ENCODE peak calls at places on chromosomes 16 and 17, in nine cellular contexts. R, J, T, A, H, I, G, W and C are unnamed samples.
A peak's percentile ranks its signal among the peaks of the same experiment; 100 is the strongest.

GRCh38 chr17:14604920-14605599 is 304.2 kb downstream of the HS3ST3B1 start:
- DNase-seq in R (no peak), J (no peak), T (peak; percentile 24), A (peak; percentile 27), H (no peak), I (peak; percentile 48), G (no peak), W (no peak), C (peak; percentile 68)

GRCh38 chr17:61474235-61474927 is 22.2 kb downstream of the TBX4 start:
- DNase-seq in R (peak; percentile 18), J (peak; percentile 56), T (no peak), A (no peak), H (peak; percentile 89), I (no peak), G (peak; percentile 27), W (no peak), C (no peak)

GRCh38 chr17:67982686-67983085 is 13.6 kb downstream of the C17orf58 start:
- DNase-seq in R (no peak), J (no peak), T (no peak), A (no peak), H (no peak), I (no peak), G (no peak), W (no peak), C (no peak)

GRCh38 chr17:42246515-42246914 is 29.7 kb downstream of the STAT5B start:
- DNase-seq in R (no peak), J (no peak), T (no peak), A (no peak), H (no peak), I (no peak), G (no peak), W (peak; percentile 48), C (peak; percentile 32)

GRCh38 chr17:34360571-34360970 is 2.5 kb downstream of the CCL1 start:
- DNase-seq in R (no peak), J (no peak), T (no peak), A (no peak), H (no peak), I (no peak), G (no peak), W (no peak), C (no peak)

GRCh38 chr17:55436224-55437164 is 14.9 kb upstream of the MMD start:
- DNase-seq in R (no peak), J (no peak), T (no peak), A (no peak), H (no peak), I (no peak), G (no peak), W (no peak), C (no peak)

GRCh38 chr17:65013613-65014391 is 42.7 kb downstream of the GNA13 start:
- DNase-seq in R (no peak), J (peak; percentile 95), T (no peak), A (no peak), H (peak; percentile 74), I (no peak), G (peak; percentile 89), W (peak; percentile 84), C (no peak)

GRCh38 chr16:75377971-75378386 is 55.3 kb downstream of the CFDP1 start:
- DNase-seq in R (peak; percentile 77), J (peak; percentile 95), T (no peak), A (no peak), H (peak; percentile 98), I (no peak), G (peak; percentile 96), W (peak; percentile 98), C (no peak)

GRCh38 chr17:61568219-61569072 is 22.6 kb downstream of the NACA2 start:
- DNase-seq in R (no peak), J (no peak), T (no peak), A (no peak), H (no peak), I (no peak), G (no peak), W (no peak), C (no peak)

GRCh38 chr17:78825696-78826095 is 14.9 kb downstream of the USP36 start:
- DNase-seq in R (no peak), J (no peak), T (no peak), A (no peak), H (no peak), I (no peak), G (no peak), W (no peak), C (peak; percentile 58)

GRCh38 chr16:31094088-31094423 is 541 bp downstream of the VKORC1 start:
- DNase-seq in R (peak; percentile 49), J (peak; percentile 21), T (no peak), A (no peak), H (no peak), I (peak; percentile 32), G (no peak), W (peak; percentile 29), C (no peak)

GRCh38 chr17:64622931-64623654 is 39.0 kb downstream of the SMURF2 start:
- DNase-seq in R (no peak), J (peak; percentile 85), T (no peak), A (no peak), H (peak; percentile 42), I (no peak), G (peak; percentile 72), W (peak; percentile 91), C (no peak)

GRCh38 chr16:66274335-66275110 is 92.0 kb upstream of the CDH5 start:
- DNase-seq in R (no peak), J (peak; percentile 49), T (no peak), A (no peak), H (no peak), I (no peak), G (peak; percentile 71), W (peak; percentile 64), C (peak; percentile 34)

GRCh38 chr17:77505460-77505769 is 364.6 kb downstream of the SEC14L1 start:
- DNase-seq in R (no peak), J (no peak), T (no peak), A (no peak), H (no peak), I (no peak), G (no peak), W (no peak), C (peak; percentile 37)

GRCh38 chr17:68759002-68759342 is 157.8 kb upstream of the FAM20A start:
- DNase-seq in R (no peak), J (no peak), T (no peak), A (no peak), H (no peak), I (no peak), G (no peak), W (no peak), C (no peak)

GRCh38 chr17:2101448-2102257 is 46.8 kb downstream of the HIC1 start:
- DNase-seq in R (peak; percentile 93), J (peak; percentile 56), T (peak; percentile 97), A (peak; percentile 94), H (no peak), I (no peak), G (no peak), W (no peak), C (no peak)

GRCh38 chr17:45262516-45263476 is 902 bp upstream of the SPATA32 start:
- DNase-seq in R (no peak), J (peak; percentile 34), T (no peak), A (no peak), H (no peak), I (no peak), G (peak; percentile 65), W (peak; percentile 58), C (peak; percentile 69)
- H3K4me3 ChIP-seq in R (peak overlapping the region; percentile 24), J (peak overlapping the region; percentile 67), T (no peak overlapping the region), A (peak overlapping the region; percentile 53), H (no peak overlapping the region), I (peak overlapping the region; percentile 67), G (peak overlapping the region; percentile 40), W (no peak overlapping the region), C (peak overlapping the region; percentile 64)

GRCh38 chr16:85858984-85859817 is 39.8 kb upstream of the IRF8 start:
- DNase-seq in R (no peak), J (no peak), T (no peak), A (no peak), H (no peak), I (no peak), G (no peak), W (no peak), C (no peak)

GRCh38 chr16:85857406-85857805 is 41.6 kb upstream of the IRF8 start:
- DNase-seq in R (no peak), J (no peak), T (no peak), A (no peak), H (no peak), I (no peak), G (no peak), W (no peak), C (no peak)

GRCh38 chr16:85861095-85861825 is 37.7 kb upstream of the IRF8 start:
- DNase-seq in R (no peak), J (no peak), T (no peak), A (no peak), H (no peak), I (no peak), G (no peak), W (no peak), C (no peak)

GRCh38 chr16:85860413-85861094 is 38.4 kb upstream of the IRF8 start:
- DNase-seq in R (no peak), J (no peak), T (no peak), A (no peak), H (no peak), I (no peak), G (no peak), W (no peak), C (no peak)

GRCh38 chr16:85859818-85860125 is 39.2 kb upstream of the IRF8 start:
- DNase-seq in R (no peak), J (no peak), T (no peak), A (no peak), H (no peak), I (no peak), G (no peak), W (no peak), C (no peak)
- TF ChIP-seq CTCF in R (no peak), J (no peak), T (no peak), A (no peak), H (no peak), I (no peak), G (no peak), W (no peak), C (no peak)

GRCh38 chr16:88568710-88569613 is 1.2 kb upstream of the ZC3H18 start:
- DNase-seq in R (no peak), J (no peak), T (no peak), A (no peak), H (no peak), I (no peak), G (no peak), W (no peak), C (no peak)
- H3K4me3 ChIP-seq in R (peak overlapping the region; percentile 94), J (peak overlapping the region; percentile 74), T (no peak overlapping the region), A (peak overlapping the region; percentile 33), H (peak overlapping the region; percentile 63), I (peak overlapping the region; percentile 91), G (peak overlapping the region; percentile 96), W (peak overlapping the region; percentile 58), C (peak overlapping the region; percentile 93)

DNA sequence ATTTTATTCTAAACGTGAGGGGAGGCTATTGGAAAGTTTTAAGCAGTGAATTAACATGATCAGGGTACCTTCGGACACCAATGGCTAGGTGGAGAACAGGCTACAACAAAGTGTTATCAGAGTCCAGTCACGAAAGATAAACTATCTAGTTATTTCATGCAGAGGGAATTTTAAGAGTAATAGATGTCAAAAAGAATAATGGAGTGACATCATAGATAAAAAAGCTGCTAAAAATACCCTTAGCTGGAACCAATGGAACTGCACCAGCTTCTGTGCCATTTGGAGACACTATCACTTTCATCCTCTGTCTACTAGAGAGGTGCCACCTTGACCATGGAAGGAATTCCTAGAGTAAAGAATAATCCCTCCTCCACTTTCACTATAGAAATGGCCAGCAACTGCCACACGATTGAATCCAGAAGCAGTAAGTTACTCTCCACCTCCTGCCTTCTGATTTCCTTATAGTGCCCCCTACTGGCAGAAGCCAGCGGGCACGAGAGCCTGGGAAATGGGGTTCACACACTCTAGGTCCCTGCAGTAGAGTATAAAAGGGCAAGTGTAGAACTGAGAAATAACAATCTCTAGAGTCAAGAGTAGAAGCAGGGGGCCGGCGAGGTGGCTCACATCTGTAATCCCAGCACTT is 2.8 kb upstream of the ALDH3A2 start:
- DNase-seq in R (no peak), J (peak; percentile 38), T (peak; percentile 78), A (peak; percentile 70), H (no peak), I (peak; percentile 29), G (peak; percentile 35), W (peak; percentile 34), C (no peak)
- TF ChIP-seq CTCF in R (peak; percentile 29), J (peak; percentile 61), T (peak; percentile 72), A (peak; percentile 63), H (peak; percentile 48), I (peak; percentile 19), G (peak; percentile 68), W (peak; percentile 69), C (peak; percentile 40)